ENCODE peak calls at places on chromosome 3, in six cellular contexts. B is fibroblast of mammary gland, W is stromal cell of bone marrow, D is OCI-M1, R is nucleus accumbens, T is myocyte. C is an unnamed sample.

GRCh38 chr3:851098-851790 is 241.6 kb upstream of the CNTN6 start:
- DNase-seq in R (no peak), W (no peak), T (no peak), B (no peak), D (no peak), C (peak)

GRCh38 chr3:55369491-55369890 is 117.6 kb downstream of the WNT5A start:
- DNase-seq in T (no peak), D (no peak), R (no peak), W (no peak), B (no peak), C (no peak)

GRCh38 chr3:124209426-124209825 is 217.5 kb upstream of the ROPN1 start:
- DNase-seq in B (no peak), W (no peak), R (no peak), T (no peak), D (no peak), C (no peak)

GRCh38 chr3:120685411-120685810 is 3.4 kb upstream of the HGD start:
- DNase-seq in B (no peak), R (no peak), W (no peak), D (no peak), T (no peak), C (no peak)

GRCh38 chr3:13034109-13034800 is 39.0 kb downstream of the IQSEC1 start:
- DNase-seq in B (no peak), R (no peak), D (no peak), T (no peak), W (no peak), C (no peak)

GRCh38 chr3:5245927-5246326 is 58.4 kb downstream of the EDEM1 start:
- DNase-seq in R (no peak), W (no peak), B (no peak), T (no peak), D (no peak), C (no peak)

GRCh38 chr3:63908081-63908736 is 4.0 kb downstream of the SCAANT1 start:
- DNase-seq in T (peak), R (no peak), D (peak), W (no peak), B (peak), C (peak)

GRCh38 chr3:24435581-24435980 is 59.1 kb downstream of the THRB start:
- DNase-seq in W (peak), B (peak), T (no peak), R (no peak), D (no peak), C (no peak)

GRCh38 chr3:32220006-32220405 is 18.5 kb upstream of the CMTM8 start:
- DNase-seq in T (no peak), R (no peak), D (no peak), W (peak), B (peak), C (no peak)

GRCh38 chr3:141311170-141311495 is 57.2 kb upstream of the ZBTB38 start:
- DNase-seq in R (no peak), B (no peak), D (no peak), W (no peak), T (no peak), C (no peak)

GRCh38 chr3:95134693-95135375 is 1072.0 kb downstream of the NSUN3 start:
- DNase-seq in D (no peak), B (no peak), T (peak), R (no peak), W (peak), C (no peak)

GRCh38 chr3:168094877-168095610 is 680 bp downstream of the GOLIM4 start:
- DNase-seq in B (peak), T (peak), W (peak), D (peak), R (peak), C (peak)

GRCh38 chr3:45145681-45146614 is at the start of gene CDCP1:
- DNase-seq in B (no peak), R (no peak), D (no peak), T (no peak), W (no peak), C (peak)

GRCh38 chr3:16053794-16054193 is 120.7 kb upstream of the GALNT15 start:
- DNase-seq in W (no peak), B (peak), D (no peak), T (peak), R (no peak), C (no peak)

GRCh38 chr3:111080357-111080937 is 8.8 kb downstream of the NECTIN3 start:
- DNase-seq in R (no peak), T (peak), W (no peak), D (peak), B (peak), C (peak)

GRCh38 chr3:30658328-30659052 is 52.1 kb downstream of the TGFBR2 start:
- DNase-seq in T (peak), W (no peak), R (no peak), D (peak), B (peak), C (no peak)

GRCh38 chr3:153097213-153097612 is 64.8 kb upstream of the RAP2B start:
- DNase-seq in D (no peak), B (no peak), W (no peak), T (no peak), R (no peak), C (no peak)

GRCh38 chr3:101204246-101204645 is 116.1 kb downstream of the IMPG2 start:
- DNase-seq in T (no peak), B (no peak), R (no peak), W (no peak), D (no peak), C (no peak)

GRCh38 chr3:136604961-136605360 is 147.2 kb downstream of the STAG1 start:
- DNase-seq in T (no peak), B (no peak), R (no peak), W (no peak), D (no peak), C (peak)

GRCh38 chr3:101077361-101078011 is 84.3 kb upstream of the ABI3BP start:
- DNase-seq in D (no peak), B (peak), T (no peak), W (no peak), R (no peak), C (no peak)

GRCh38 chr3:45826908-45827307 is 15.0 kb downstream of the LZTFL1 start:
- DNase-seq in R (no peak), D (no peak), T (no peak), W (no peak), B (no peak), C (peak)

C was measured in mesendoderm.